ENCODE peak calls at places on chromosomes 12 and 14, in six cellular contexts. S, N, P, W, L and I are unnamed samples.

GRCh38 chr14:56816575-56817391 is 6.5 kb upstream of the OTX2 start:
- DNase-seq in S (no peak), W (no peak), P (no peak), N (no peak), L (no peak), I (no peak)

GRCh38 chr12:55771736-55772135 is 28.8 kb downstream of the GDF11 start:
- DNase-seq in N (no peak), P (no peak), S (no peak), W (no peak), L (no peak), I (no peak)

GRCh38 chr14:104138098-104138890 is at the start of gene KIF26A:
- DNase-seq in L (no peak), N (no peak), W (no peak), S (no peak), P (no peak), I (no peak)

GRCh38 chr14:97273540-97273939 is 476.4 kb downstream of the VRK1 start:
- DNase-seq in P (no peak), S (no peak), L (no peak), W (no peak), N (no peak), I (no peak)

GRCh38 chr14:91261115-91261514 is 16.6 kb upstream of the GPR68 start:
- DNase-seq in L (no peak), S (no peak), W (no peak), P (no peak), N (peak), I (no peak)

GRCh38 chr12:10701226-10701681 is 21.9 kb downstream of the YBX3 start:
- DNase-seq in W (no peak), P (no peak), L (no peak), S (no peak), N (no peak), I (no peak)

GRCh38 chr12:121388421-121388981 is 11.4 kb upstream of the RNF34 start:
- DNase-seq in L (no peak), S (no peak), P (no peak), N (no peak), W (peak), I (no peak)

GRCh38 chr12:75404231-75404630 is 13.3 kb downstream of the GLIPR1L2 start:
- DNase-seq in S (no peak), L (no peak), P (no peak), N (no peak), W (no peak), I (no peak)

GRCh38 chr12:18502422-18502821 is 235.4 kb downstream of the PLCZ1 start:
- DNase-seq in W (no peak), N (no peak), S (no peak), L (no peak), P (no peak), I (no peak)

GRCh38 chr12:80752464-80752863 is 35.8 kb downstream of the MYF5 start:
- DNase-seq in P (no peak), L (no peak), S (no peak), W (peak), N (no peak), I (no peak)

GRCh38 chr14:82501554-82501953 is 967.9 kb upstream of the SEL1L start:
- DNase-seq in W (no peak), N (no peak), P (no peak), L (no peak), S (no peak), I (no peak)

GRCh38 chr12:29317556-29318363 is 63.2 kb downstream of the ERGIC2 start:
- DNase-seq in P (peak), S (peak), N (peak), W (peak), L (peak), I (peak)

GRCh38 chr12:5925646-5926045 is 19.4 kb downstream of the ANO2 start:
- DNase-seq in P (no peak), W (no peak), L (no peak), S (no peak), N (no peak), I (no peak)

GRCh38 chr12:98373019-98373554 is 142.3 kb upstream of the TMPO start:
- DNase-seq in W (peak), S (no peak), L (peak), N (no peak), P (no peak), I (peak)

GRCh38 chr14:104115691-104116543 is 22.5 kb upstream of the KIF26A start:
- DNase-seq in P (peak), W (no peak), N (no peak), L (no peak), S (no peak), I (no peak)

GRCh38 chr12:1083086-1083887 is 92.3 kb downstream of the ERC1 start:
- DNase-seq in L (no peak), N (no peak), W (peak), P (no peak), S (no peak), I (no peak)

GRCh38 chr12:108966378-108967151 is 54.3 kb downstream of the SVOP start:
- DNase-seq in S (no peak), W (no peak), N (no peak), L (no peak), P (no peak), I (no peak)

GRCh38 chr14:95361373-95362179 is 41.9 kb upstream of the CLMN start:
- DNase-seq in W (no peak), N (no peak), L (peak), P (no peak), S (no peak), I (peak)

GRCh38 chr12:6391013-6391412 is 7.1 kb downstream of the LTBR start:
- DNase-seq in L (peak), W (no peak), N (no peak), S (no peak), P (no peak), I (no peak)

GRCh38 chr14:32226051-32226450 is 23.0 kb upstream of the RNU6-8 start:
- DNase-seq in P (no peak), N (no peak), S (no peak), W (peak), L (no peak), I (no peak)

GRCh38 chr12:68403711-68404110 is 71.5 kb upstream of the MDM1 start:
- DNase-seq in P (no peak), S (no peak), L (no peak), N (no peak), W (no peak), I (no peak)

GRCh38 chr12:11981174-11981733 is 89.5 kb upstream of the BCL2L14 start:
- DNase-seq in P (peak), S (peak), N (peak), L (peak), W (peak), I (peak)

GRCh38 chr14:61891251-61891650 is 129.0 kb downstream of the SNAPC1 start:
- DNase-seq in L (no peak), S (no peak), W (peak), P (no peak), N (no peak), I (no peak)

GRCh38 chr14:105503296-105503640 is 12.2 kb downstream of the TEDC1 start:
- DNase-seq in S (no peak), N (no peak), W (no peak), L (no peak), P (no peak), I (no peak)

GRCh38 chr14:67420102-67420739 is 8.3 kb upstream of the PLEK2 start:
- DNase-seq in W (no peak), L (no peak), S (no peak), N (no peak), P (peak), I (no peak)

GRCh38 chr12:64608901-64609542 is 1.3 kb upstream of the RASSF3 start:
- DNase-seq in L (peak), W (peak), S (no peak), P (no peak), N (peak), I (peak)

GRCh38 chr14:60573943-60574496 is 65.1 kb downstream of the SIX6 start:
- DNase-seq in W (peak), N (no peak), P (no peak), S (no peak), L (no peak), I (no peak)

GRCh38 chr12:123488539-123489230 is 30.7 kb downstream of the SNRNP35 start:
- DNase-seq in N (no peak), P (no peak), W (no peak), S (no peak), L (no peak), I (no peak)

GRCh38 chr12:75913502-75914110 is 118.0 kb downstream of the PHLDA1 start:
- DNase-seq in S (no peak), N (no peak), L (no peak), W (peak), P (no peak), I (no peak)

GRCh38 chr14:95953111-95953724 is 76.6 kb downstream of the TUNAR start:
- DNase-seq in N (no peak), S (no peak), P (no peak), W (no peak), L (no peak), I (no peak)

GRCh38 chr12:132471011-132471857 is 18.7 kb upstream of the FBRSL1 start:
- DNase-seq in L (no peak), S (no peak), W (no peak), N (no peak), P (no peak), I (no peak)

GRCh38 chr12:6872073-6873048 is 742 bp downstream of the SPSB2 start:
- DNase-seq in L (peak), P (peak), W (no peak), S (peak), N (peak), I (peak)